ENCODE peak calls at places on chromosomes 4 and X, in five cellular contexts. One of them, this sample, is unnamed.
A peak's percentile ranks its signal among the peaks of the same experiment; 100 is the strongest.

GRCh38 chr4:185128272-185129119 is 14.6 kb upstream of the SLC25A4 start:
- DNase-seq in heart left ventricle: no peak
- DNase-seq in non-pigmented ciliary epithelial cell: no peak
- DNase-seq in astrocyte of the spinal cord: no peak
- DNase-seq in tibial nerve: no peak
- DNase-seq in this sample: no peak

GRCh38 chrX:77635372-77635771 is 150.6 kb downstream of the ATRX start:
- DNase-seq in heart left ventricle: no peak
- DNase-seq in non-pigmented ciliary epithelial cell: no peak
- DNase-seq in astrocyte of the spinal cord: no peak
- DNase-seq in tibial nerve: no peak
- DNase-seq in this sample: no peak

GRCh38 chrX:149633511-149633910 is 1.9 kb upstream of the TMEM185A start:
- DNase-seq in heart left ventricle: no peak
- DNase-seq in non-pigmented ciliary epithelial cell: no peak
- DNase-seq in astrocyte of the spinal cord: no peak
- DNase-seq in tibial nerve: no peak
- DNase-seq in this sample: no peak

GRCh38 chr4:110487873-110488272 is 11.9 kb downstream of the ENPEP start:
- DNase-seq in heart left ventricle: no peak
- DNase-seq in non-pigmented ciliary epithelial cell: no peak
- DNase-seq in astrocyte of the spinal cord: no peak
- DNase-seq in tibial nerve: no peak
- DNase-seq in this sample: no peak

GRCh38 chr4:23135792-23136645 is 443.3 kb downstream of the GBA3 start:
- DNase-seq in heart left ventricle: no peak
- DNase-seq in non-pigmented ciliary epithelial cell: peak; percentile 23
- DNase-seq in astrocyte of the spinal cord: peak; percentile 70
- DNase-seq in tibial nerve: peak; percentile 60
- DNase-seq in this sample: no peak

GRCh38 chr4:75511841-75512240 is 2.4 kb downstream of the RCHY1 start:
- DNase-seq in heart left ventricle: no peak
- DNase-seq in non-pigmented ciliary epithelial cell: no peak
- DNase-seq in astrocyte of the spinal cord: no peak
- DNase-seq in tibial nerve: no peak
- DNase-seq in this sample: no peak

GRCh38 chrX:131816551-131817136 is 206.5 kb upstream of the STK26 start:
- DNase-seq in heart left ventricle: peak; percentile 64
- DNase-seq in non-pigmented ciliary epithelial cell: no peak
- DNase-seq in astrocyte of the spinal cord: peak; percentile 85
- DNase-seq in tibial nerve: peak; percentile 73
- DNase-seq in this sample: peak; percentile 65

GRCh38 chrX:74579597-74580209 is 34.7 kb downstream of the RLIM start:
- DNase-seq in heart left ventricle: no peak
- DNase-seq in non-pigmented ciliary epithelial cell: no peak
- DNase-seq in astrocyte of the spinal cord: peak; percentile 49
- DNase-seq in tibial nerve: no peak
- DNase-seq in this sample: no peak

GRCh38 chrX:15882704-15883539 is 28.3 kb upstream of the AP1S2 start:
- DNase-seq in heart left ventricle: no peak
- DNase-seq in non-pigmented ciliary epithelial cell: no peak
- DNase-seq in astrocyte of the spinal cord: peak; percentile 31
- DNase-seq in tibial nerve: no peak
- DNase-seq in this sample: no peak

GRCh38 chr4:71553605-71554004 is 214.8 kb downstream of the SLC4A4 start:
- DNase-seq in heart left ventricle: no peak
- DNase-seq in non-pigmented ciliary epithelial cell: no peak
- DNase-seq in astrocyte of the spinal cord: peak; percentile 47
- DNase-seq in tibial nerve: no peak
- DNase-seq in this sample: no peak

GRCh38 chr4:25900901-25901500 is 13.0 kb upstream of the SMIM20 start:
- DNase-seq in heart left ventricle: peak; percentile 40
- DNase-seq in non-pigmented ciliary epithelial cell: no peak
- DNase-seq in astrocyte of the spinal cord: no peak
- DNase-seq in tibial nerve: no peak
- DNase-seq in this sample: no peak

GRCh38 chr4:110216079-110216478 is 17.7 kb upstream of the ELOVL6 start:
- DNase-seq in heart left ventricle: no peak
- DNase-seq in non-pigmented ciliary epithelial cell: no peak
- DNase-seq in astrocyte of the spinal cord: no peak
- DNase-seq in tibial nerve: no peak
- DNase-seq in this sample: no peak